ENCODE peak calls at places on chromosomes 16 and 17, in seven cellular contexts. T, B, Z, M, W, L and I are unnamed samples.

GRCh38 chr17:18187816-18188761 is 4.5 kb downstream of the ALKBH5 start:
- DNase-seq in T (no peak), W (peak; percentile 86), M (no peak), Z (no peak), B (peak; percentile 75), L (no peak), I (peak; percentile 66)

GRCh38 chr16:53581784-53582183 is 78.8 kb upstream of the AKTIP start:
- DNase-seq in L (no peak), M (no peak), T (no peak), B (no peak), W (no peak), Z (no peak), I (no peak)

GRCh38 chr16:49672753-49673152 is 183.2 kb downstream of the ZNF423 start:
- DNase-seq in B (no peak), Z (no peak), L (no peak), T (no peak), W (no peak), M (no peak), I (no peak)

GRCh38 chr17:71975998-71976649 is 144.7 kb upstream of the SOX9 start:
- DNase-seq in W (peak; percentile 85), L (peak; percentile 67), Z (no peak), T (no peak), B (peak; percentile 95), M (peak; percentile 76), I (peak; percentile 97)

GRCh38 chr17:57572062-57572461 is 173.0 kb downstream of the CCDC182 start:
- DNase-seq in M (no peak), T (no peak), B (no peak), Z (no peak), L (no peak), W (no peak), I (no peak)

GRCh38 chr17:66952031-66952524 is 12.4 kb upstream of the CACNG4 start:
- DNase-seq in B (peak; percentile 95), Z (no peak), M (no peak), W (peak; percentile 96), T (no peak), L (peak; percentile 98), I (peak; percentile 95)

GRCh38 chr17:55726440-55726839 is 3.8 kb upstream of the TMEM100 start:
- DNase-seq in Z (no peak), M (no peak), B (peak; percentile 77), W (peak; percentile 77), T (no peak), L (no peak), I (peak; percentile 93)

GRCh38 chr17:39132192-39132600 is 19.2 kb downstream of the PLXDC1 start:
- DNase-seq in T (no peak), B (peak; percentile 83), W (peak; percentile 44), Z (no peak), L (peak; percentile 76), M (no peak), I (peak; percentile 72)

GRCh38 chr17:77770331-77771105 is 188.0 kb upstream of the TNRC6C start:
- DNase-seq in T (no peak), M (no peak), Z (no peak), W (no peak), B (peak; percentile 50), L (peak; percentile 90), I (peak; percentile 65)

GRCh38 chr17:78383725-78384471 is 5.4 kb downstream of the PGS1 start:
- DNase-seq in T (no peak), B (peak; percentile 99), Z (no peak), L (no peak), M (no peak), W (peak; percentile 75), I (peak; percentile 92)

GRCh38 chr17:9002610-9003354 is 18.5 kb upstream of the NTN1 start:
- DNase-seq in W (peak; percentile 26), B (no peak), Z (no peak), L (peak; percentile 52), M (no peak), T (no peak), I (peak; percentile 75)

GRCh38 chr16:13359835-13360234 is 458.4 kb downstream of the SHISA9 start:
- DNase-seq in T (no peak), Z (no peak), M (no peak), W (no peak), L (no peak), B (no peak), I (no peak)

GRCh38 chr16:20910781-20911321 is 10.3 kb downstream of the LYRM1 start:
- DNase-seq in T (no peak), W (peak; percentile 96), L (no peak), M (no peak), Z (no peak), B (peak; percentile 90), I (peak; percentile 66)

GRCh38 chr16:2533912-2534311 is 2.7 kb upstream of the CEMP1 start:
- DNase-seq in T (no peak), Z (no peak), M (no peak), B (no peak), L (no peak), W (no peak), I (no peak)

GRCh38 chr16:56530872-56531271 is 11.0 kb upstream of the BBS2 start:
- DNase-seq in Z (no peak), B (no peak), L (no peak), T (no peak), M (no peak), W (peak; percentile 40), I (no peak)

GRCh38 chr16:69709456-69710084 is 16.8 kb downstream of the NQO1 start:
- DNase-seq in W (peak; percentile 70), M (no peak), B (peak; percentile 70), L (peak; percentile 63), Z (no peak), T (no peak), I (peak; percentile 74)